ENCODE peak calls at places on chromosomes 2 and 18, in four cellular contexts. S is HepG2, F is WTC11, X is K562. M is an unnamed sample.

GRCh38 chr2:126655500-126656310 is at the start of gene GYPC:
- DNase-seq in X (peak), S (no peak), F (peak), M (peak)

GRCh38 chr18:46623541-46623940 is 33.5 kb downstream of the LOXHD1 start:
- DNase-seq in X (no peak), F (no peak), S (no peak), M (no peak)

GRCh38 chr2:10722252-10722825 is 909 bp downstream of the ATP6V1C2 start:
- DNase-seq in X (no peak), F (no peak), S (no peak), M (no peak)

GRCh38 chr18:58256316-58257080 is 212.5 kb downstream of the NEDD4L start:
- DNase-seq in X (no peak), F (no peak), S (no peak), M (no peak)

GRCh38 chr2:207847807-207848544 is 78.3 kb upstream of the FZD5 start:
- DNase-seq in X (no peak), S (peak), F (no peak), M (no peak)

GRCh38 chr2:232477751-232478510 is 9.7 kb downstream of the ECEL1 start:
- DNase-seq in X (no peak), F (peak), S (no peak), M (no peak)

GRCh38 chr2:102072741-102073140 is 69.8 kb upstream of the IL1R1 start:
- DNase-seq in F (no peak), X (no peak), S (no peak), M (no peak)

GRCh38 chr2:228699400-228699799 is 517.9 kb upstream of the SPHKAP start:
- DNase-seq in F (no peak), X (no peak), S (no peak), M (no peak)

GRCh38 chr2:96927420-96928171 is 57.7 kb upstream of the SEMA4C start:
- DNase-seq in S (no peak), F (no peak), X (no peak), M (no peak)

GRCh38 chr2:54558976-54559410 is 102.9 kb downstream of the SPTBN1 start:
- DNase-seq in X (peak), F (peak), S (no peak), M (no peak)

GRCh38 chr18:36531636-36532035 is 234.1 kb downstream of the FHOD3 start:
- DNase-seq in S (no peak), F (no peak), X (no peak), M (no peak)

GRCh38 chr2:240584486-240585031 is 2.0 kb upstream of the CAPN10 start:
- DNase-seq in S (peak), X (peak), F (no peak), M (no peak)

GRCh38 chr18:8480506-8481328 is 128.5 kb upstream of the RAB12 start:
- DNase-seq in S (peak), F (peak), X (peak), M (peak)

GRCh38 chr2:235262750-235263149 is 231.1 kb upstream of the AGAP1 start:
- DNase-seq in X (no peak), F (no peak), S (no peak), M (no peak)

GRCh38 chr2:3692375-3692774 is 11.0 kb upstream of the DCDC2C start:
- DNase-seq in S (peak), F (no peak), X (peak), M (peak)

GRCh38 chr2:203708846-203709815 is 2.7 kb downstream of the CD28 start:
- DNase-seq in F (no peak), S (peak), X (no peak), M (no peak)

GRCh38 chr2:919672-920071 is 31.0 kb upstream of the SNTG2 start:
- DNase-seq in S (no peak), F (no peak), X (no peak), M (no peak)

GRCh38 chr2:30334738-30335426 is 103.5 kb downstream of the LBH start:
- DNase-seq in X (no peak), F (no peak), S (no peak), M (no peak)

GRCh38 chr18:74784791-74785190 is 187.1 kb downstream of the ZNF407 start:
- DNase-seq in S (no peak), F (no peak), X (no peak), M (no peak)

GRCh38 chr2:121075006-121075545 is 209.9 kb downstream of the TFCP2L1 start:
- DNase-seq in X (peak), F (peak), S (no peak), M (peak)

GRCh38 chr2:156474316-156474715 is 38.1 kb downstream of the GPD2 start:
- DNase-seq in S (no peak), X (no peak), F (no peak), M (no peak)

GRCh38 chr2:191675807-191676667 is 1.9 kb upstream of the NABP1 start:
- DNase-seq in F (no peak), X (peak), S (no peak), M (no peak)

GRCh38 chr2:84846732-84847131 is 34.2 kb downstream of the TRABD2A start:
- DNase-seq in F (no peak), X (no peak), S (no peak), M (no peak)

GRCh38 chr2:29014331-29014730 is 33.2 kb downstream of the TOGARAM2 start:
- DNase-seq in F (no peak), X (no peak), S (no peak), M (no peak)

GRCh38 chr2:117948585-117948984 is 65.3 kb downstream of the CCDC93 start:
- DNase-seq in F (no peak), X (no peak), S (no peak), M (no peak)

GRCh38 chr18:62106271-62106670 is 80.6 kb downstream of the PIGN start:
- DNase-seq in S (no peak), X (no peak), F (no peak), M (no peak)

GRCh38 chr18:59461171-59461570 is 102.1 kb upstream of the LMAN1 start:
- DNase-seq in X (no peak), S (no peak), F (no peak), M (no peak)

GRCh38 chr2:25000503-25001328 is 29.0 kb upstream of the DNAJC27 start:
- DNase-seq in F (no peak), X (no peak), S (no peak), M (no peak)

GRCh38 chr18:58649966-58650816 is 21.1 kb upstream of the MALT1 start:
- DNase-seq in X (no peak), F (no peak), S (no peak), M (no peak)

GRCh38 chr2:152925540-152926448 is 207.4 kb downstream of the ARL6IP6 start:
- DNase-seq in S (peak), F (peak), X (peak), M (peak)

GRCh38 chr18:7133181-7133580 is 15.6 kb upstream of the LAMA1 start:
- DNase-seq in F (no peak), S (no peak), X (no peak), M (no peak)

GRCh38 chr2:84906900-84907714 is 1.7 kb downstream of the TMSB10 start:
- DNase-seq in X (peak), F (no peak), S (peak), M (peak)

GRCh38 chr2:16626997-16627605 is 38.5 kb downstream of the CYRIA start:
- DNase-seq in X (no peak), S (no peak), F (no peak), M (no peak)

GRCh38 chr2:218569661-218570500 is 1.2 kb downstream of the CNOT9 start:
- DNase-seq in S (peak), F (no peak), X (peak), M (no peak)

GRCh38 chr18:23688528-23688927 is 725 bp upstream of the LAMA3 start:
- DNase-seq in S (no peak), X (no peak), F (no peak), M (no peak)

GRCh38 chr2:39156107-39156506 is 35.3 kb upstream of the SOS1 start:
- DNase-seq in X (no peak), F (no peak), S (no peak), M (no peak)

GRCh38 chr2:70977605-70978205 is 725 bp upstream of the ANKRD53 start:
- DNase-seq in F (no peak), S (peak), X (no peak), M (no peak)

GRCh38 chr2:212381428-212382102 is 157.0 kb downstream of the ERBB4 start:
- DNase-seq in X (no peak), F (no peak), S (no peak), M (no peak)
- TF ChIP-seq ELF4 in X (no peak), F (no peak), S (no peak), M (no peak)

DNA sequence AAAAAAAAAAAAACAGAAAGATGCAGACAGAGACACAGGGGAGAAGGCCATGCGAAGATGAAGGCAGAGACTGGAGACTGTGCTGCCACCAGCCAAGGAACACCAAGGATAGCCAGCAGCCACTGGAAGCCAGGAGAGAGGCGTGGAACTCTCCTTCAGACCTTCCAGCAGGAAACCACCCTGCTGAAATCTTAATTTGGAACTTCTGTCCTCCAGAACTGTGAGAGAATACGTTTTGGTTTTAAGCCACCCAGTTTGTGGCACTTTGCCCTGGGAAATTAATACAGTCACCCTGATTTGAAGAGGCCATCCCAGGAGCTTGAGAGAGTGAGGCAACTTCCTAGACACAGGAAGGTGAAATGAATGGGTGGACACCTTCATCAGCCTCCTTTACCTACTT is 93.7 kb downstream of the IRS1 start:
- DNase-seq in F (no peak), S (no peak), X (no peak), M (no peak)
- TF ChIP-seq ELF4 in F (no peak), S (no peak), X (no peak), M (no peak)

GRCh38 chr2:174183076-174183475 is 65.3 kb downstream of the OLA1 start:
- DNase-seq in F (no peak), S (no peak), X (no peak), M (no peak)

GRCh38 chr2:174180837-174181236 is 67.5 kb downstream of the OLA1 start:
- DNase-seq in S (no peak), X (no peak), F (no peak), M (no peak)

GRCh38 chr2:174181368-174181767 is 67.0 kb downstream of the OLA1 start:
- DNase-seq in F (no peak), X (no peak), S (no peak), M (no peak)

GRCh38 chr2:174184915-174185314 is 63.4 kb downstream of the OLA1 start:
- DNase-seq in X (no peak), F (no peak), S (no peak), M (no peak)

GRCh38 chr2:174184504-174184903 is 63.8 kb downstream of the OLA1 start:
- DNase-seq in X (no peak), F (no peak), S (no peak), M (no peak)
- TF ChIP-seq ELF4 in X (no peak), F (no peak), S (no peak), M (no peak)

DNA sequence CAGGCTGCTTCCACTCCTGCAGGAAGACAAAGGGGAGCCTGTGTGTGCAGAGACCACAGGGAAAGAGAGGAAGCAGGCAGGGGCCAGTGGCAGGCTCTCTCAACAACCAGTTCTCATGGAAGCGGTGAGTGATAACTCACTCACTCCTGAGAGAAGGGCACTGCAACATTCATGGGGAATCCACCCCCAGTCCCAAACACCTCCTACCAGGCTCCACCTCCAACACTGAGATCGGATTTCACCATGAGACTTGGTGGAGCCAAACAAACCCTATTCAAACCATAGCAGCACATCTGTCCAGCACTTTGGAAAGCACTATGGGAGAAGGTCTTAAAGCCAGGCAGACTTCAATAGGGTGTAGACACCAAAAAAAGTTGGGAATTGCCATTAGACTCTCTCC is 345.7 kb upstream of the SPRED2 start:
- DNase-seq in F (no peak), S (no peak), X (no peak), M (no peak)
- TF ChIP-seq ELF4 in F (no peak), S (no peak), X (no peak), M (no peak)